ENCODE peak calls at places on chromosomes 12 and 14, in five cellular contexts. G is left ventricle myocardium superior, L is NCI-H1417, C is ACHN, H is HEK293T. S is an unnamed sample.

GRCh38 chr12:127172857-127173256 is 1094.1 kb upstream of the TMEM132C start:
- DNase-seq in G (no peak), L (no peak), C (no peak), H (no peak), S (no peak)

GRCh38 chr14:100867631-100868315 is 35.7 kb downstream of the RTL1 start:
- DNase-seq in G (peak; percentile 20), L (no peak), C (no peak), H (no peak), S (peak; percentile 43)

GRCh38 chr12:18411453-18411852 is 150.1 kb downstream of the PIK3C2G start:
- DNase-seq in G (no peak), L (no peak), C (no peak), H (no peak), S (no peak)

GRCh38 chr14:37594916-37595808 is at the start of the genes FOXA1 and TTC6:
- DNase-seq in G (no peak), L (peak; percentile 98), C (peak; percentile 63), H (peak; percentile 45), S (peak; percentile 36)

GRCh38 chr12:76878045-76878898 is 547 bp downstream of the CSRP2 start:
- DNase-seq in G (peak; percentile 44), L (peak; percentile 85), C (peak; percentile 72), H (peak; percentile 35), S (no peak)

GRCh38 chr14:99628832-99629618 is 15.9 kb upstream of the HHIPL1 start:
- DNase-seq in G (peak; percentile 88), L (peak; percentile 83), C (peak; percentile 61), H (peak; percentile 91), S (peak; percentile 84)

GRCh38 chr14:68509188-68509953 is 283.5 kb downstream of the ZFP36L1 start:
- DNase-seq in G (no peak), L (no peak), C (no peak), H (no peak), S (no peak)

GRCh38 chr12:64178122-64178521 is 44.0 kb downstream of the KICS2 start:
- DNase-seq in G (no peak), L (no peak), C (peak; percentile 76), H (no peak), S (no peak)

GRCh38 chr12:83130178-83130577 is 443.5 kb downstream of the TMTC2 start:
- DNase-seq in G (no peak), L (no peak), C (no peak), H (no peak), S (no peak)

GRCh38 chr12:104411826-104412626 is 44.7 kb upstream of the CHST11 start:
- DNase-seq in G (no peak), L (no peak), C (no peak), H (no peak), S (no peak)

GRCh38 chr12:3511760-3512159 is 20.8 kb downstream of the PRMT8 start:
- DNase-seq in G (no peak), L (no peak), C (no peak), H (no peak), S (no peak)

GRCh38 chr12:68240975-68241374 is 12.4 kb downstream of the IL22 start:
- DNase-seq in G (no peak), L (no peak), C (no peak), H (no peak), S (no peak)

GRCh38 chr14:85248881-85249635 is 280.9 kb upstream of the FLRT2 start:
- DNase-seq in G (no peak), L (no peak), C (no peak), H (no peak), S (peak; percentile 44)

GRCh38 chr14:86838363-86838762 is 1154.6 kb downstream of the GALC start:
- DNase-seq in G (no peak), L (no peak), C (peak; percentile 19), H (no peak), S (no peak)

GRCh38 chr12:86683568-86683991 is 427.4 kb upstream of the MGAT4C start:
- DNase-seq in G (no peak), L (no peak), C (no peak), H (no peak), S (no peak)

GRCh38 chr12:62191747-62192485 is 68.3 kb upstream of the USP15 start:
- DNase-seq in G (peak; percentile 24), L (peak; percentile 90), C (no peak), H (peak; percentile 5), S (peak; percentile 26)

GRCh38 chr12:48824112-48824511 is 5.8 kb downstream of the CACNB3 start:
- DNase-seq in G (no peak), L (no peak), C (no peak), H (no peak), S (no peak)

GRCh38 chr12:107829271-107829670 is 54.8 kb downstream of the ASCL4 start:
- DNase-seq in G (no peak), L (no peak), C (no peak), H (no peak), S (no peak)

GRCh38 chr12:130953783-130954543 is at the start of gene ADGRD1:
- DNase-seq in G (peak; percentile 79), L (no peak), C (no peak), H (no peak), S (peak; percentile 37)

GRCh38 chr12:20701106-20701505 is 6.0 kb downstream of the SLCO1C1 start:
- DNase-seq in G (no peak), L (peak; percentile 60), C (no peak), H (no peak), S (no peak)

GRCh38 chr14:29465095-29465494 is 462.6 kb downstream of the PRKD1 start:
- DNase-seq in G (no peak), L (no peak), C (no peak), H (no peak), S (no peak)

GRCh38 chr14:104937694-104938365 is 13.2 kb downstream of the PLD4 start:
- DNase-seq in G (no peak), L (no peak), C (no peak), H (no peak), S (no peak)

GRCh38 chr12:42326466-42327226 is 679 bp downstream of the PPHLN1 start:
- DNase-seq in G (no peak), L (peak; percentile 74), C (peak; percentile 68), H (peak; percentile 20), S (no peak)

GRCh38 chr14:103142903-103143302 is 19.6 kb downstream of the TNFAIP2 start:
- DNase-seq in G (no peak), L (no peak), C (no peak), H (no peak), S (no peak)

GRCh38 chr12:108151505-108152178 is 22.6 kb downstream of the WSCD2 start:
- DNase-seq in G (no peak), L (no peak), C (no peak), H (no peak), S (no peak)

GRCh38 chr14:63632932-63633514 is 8.6 kb downstream of the WDR89 start:
- DNase-seq in G (no peak), L (peak; percentile 1), C (peak; percentile 54), H (peak; percentile 15), S (no peak)

GRCh38 chr12:44227601-44228000 is 391.7 kb downstream of the TMEM117 start:
- DNase-seq in G (no peak), L (no peak), C (no peak), H (no peak), S (peak; percentile 39)

GRCh38 chr14:101969480-101969879 is 5.1 kb downstream of the DYNC1H1 start:
- DNase-seq in G (no peak), L (no peak), C (no peak), H (no peak), S (peak; percentile 45)

GRCh38 chr14:62800577-62800976 is 244.7 kb downstream of the KCNH5 start:
- DNase-seq in G (no peak), L (peak; percentile 49), C (no peak), H (no peak), S (no peak)